ENCODE peak calls at places on chromosome 13, in five cellular contexts. Z is lower lobe of right lung, S is dorsolateral prefrontal cortex, D is cardiac muscle cell, W is uterus. H is an unnamed sample.

GRCh38 chr13:42777476-42777875 is 3.9 kb upstream of the FAM216B start:
- DNase-seq in D (no peak), S (no peak), W (no peak), Z (no peak), H (no peak)

GRCh38 chr13:63048648-63049047 is 1633.0 kb upstream of the PCDH20 start:
- DNase-seq in S (no peak), D (no peak), W (no peak), Z (no peak), H (no peak)

GRCh38 chr13:67296511-67296910 is 66.4 kb upstream of the PCDH9 start:
- DNase-seq in W (no peak), S (no peak), D (no peak), Z (no peak), H (no peak)

GRCh38 chr13:99431927-99432636 is 69.2 kb upstream of the TM9SF2 start:
- DNase-seq in D (peak; percentile 32), Z (no peak), W (no peak), S (no peak), H (no peak)

GRCh38 chr13:41017153-41017552 is 2.0 kb downstream of the ELF1 start:
- DNase-seq in D (no peak), Z (no peak), S (no peak), W (no peak), H (no peak)

GRCh38 chr13:83167203-83167602 is 715.1 kb downstream of the SLITRK1 start:
- DNase-seq in Z (no peak), S (no peak), D (no peak), W (no peak), H (no peak)

GRCh38 chr13:29195459-29195858 is 375.3 kb downstream of the MTUS2 start:
- DNase-seq in W (no peak), Z (no peak), D (peak; percentile 21), S (no peak), H (no peak)

GRCh38 chr13:43473437-43473836 is 313.3 kb downstream of the ENOX1 start:
- DNase-seq in W (no peak), Z (no peak), D (peak; percentile 78), S (no peak), H (peak; percentile 26)

GRCh38 chr13:102401755-102402154 is at the start of gene FGF14:
- DNase-seq in S (no peak), Z (no peak), W (no peak), D (no peak), H (no peak)

GRCh38 chr13:98089246-98089645 is 53.6 kb upstream of the FARP1 start:
- DNase-seq in Z (no peak), D (no peak), W (no peak), S (no peak), H (peak; percentile 68)

GRCh38 chr13:69935043-69935442 is 172.6 kb upstream of the ATXN8OS start:
- DNase-seq in S (no peak), D (no peak), Z (no peak), W (no peak), H (no peak)

GRCh38 chr13:94305463-94305862 is 174.0 kb downstream of the DCT start:
- DNase-seq in Z (no peak), S (no peak), D (no peak), W (no peak), H (peak; percentile 83)

GRCh38 chr13:48449656-48450055 is 36.7 kb upstream of the LPAR6 start:
- DNase-seq in S (no peak), D (no peak), W (no peak), Z (no peak), H (no peak)

GRCh38 chr13:98456423-98456845 is 120.5 kb downstream of the STK24 start:
- DNase-seq in Z (no peak), D (no peak), S (no peak), W (no peak), H (no peak)

GRCh38 chr13:27536361-27537101 is 83.8 kb downstream of the LNX2 start:
- DNase-seq in D (no peak), Z (peak; percentile 48), S (no peak), W (no peak), H (no peak)

GRCh38 chr13:99436013-99436412 is 65.3 kb upstream of the TM9SF2 start:
- DNase-seq in S (no peak), Z (no peak), W (no peak), D (no peak), H (no peak)

GRCh38 chr13:97435794-97436193 is 1.8 kb downstream of the RAP2A start:
- DNase-seq in W (no peak), S (no peak), Z (no peak), D (no peak), H (peak; percentile 19)

GRCh38 chr13:53237696-53238095 is 209.1 kb downstream of the OLFM4 start:
- DNase-seq in W (no peak), Z (no peak), D (no peak), S (no peak), H (no peak)

GRCh38 chr13:24511824-24512207 is 762 bp downstream of the PARP4 start:
- DNase-seq in S (no peak), W (no peak), Z (no peak), D (peak; percentile 9), H (no peak)

GRCh38 chr13:97695684-97696083 is 257.8 kb upstream of the IPO5 start:
- DNase-seq in D (no peak), S (no peak), W (no peak), Z (no peak), H (no peak)

GRCh38 chr13:75481176-75482069 is 546 bp downstream of the TBC1D4 start:
- DNase-seq in W (peak; percentile 25), S (no peak), D (peak; percentile 61), Z (peak; percentile 58), H (no peak)

GRCh38 chr13:86870388-86870966 is 800.7 kb upstream of the SLITRK5 start:
- DNase-seq in S (no peak), D (peak; percentile 22), W (no peak), Z (no peak), H (peak; percentile 24)
- TF ChIP-seq CTCF in S (peak; percentile 77), D (peak; percentile 49), W (no peak), Z (peak; percentile 53), H (peak; percentile 55)

GRCh38 chr13:80012281-80012680 is 328.6 kb downstream of the SPRY2 start:
- DNase-seq in S (no peak), Z (no peak), W (no peak), D (no peak), H (peak; percentile 42)
- H3K4me3 ChIP-seq in S (no peak overlapping the region), Z (no peak overlapping the region), W (no peak overlapping the region), D (no peak overlapping the region), H (no peak overlapping the region)

DNA sequence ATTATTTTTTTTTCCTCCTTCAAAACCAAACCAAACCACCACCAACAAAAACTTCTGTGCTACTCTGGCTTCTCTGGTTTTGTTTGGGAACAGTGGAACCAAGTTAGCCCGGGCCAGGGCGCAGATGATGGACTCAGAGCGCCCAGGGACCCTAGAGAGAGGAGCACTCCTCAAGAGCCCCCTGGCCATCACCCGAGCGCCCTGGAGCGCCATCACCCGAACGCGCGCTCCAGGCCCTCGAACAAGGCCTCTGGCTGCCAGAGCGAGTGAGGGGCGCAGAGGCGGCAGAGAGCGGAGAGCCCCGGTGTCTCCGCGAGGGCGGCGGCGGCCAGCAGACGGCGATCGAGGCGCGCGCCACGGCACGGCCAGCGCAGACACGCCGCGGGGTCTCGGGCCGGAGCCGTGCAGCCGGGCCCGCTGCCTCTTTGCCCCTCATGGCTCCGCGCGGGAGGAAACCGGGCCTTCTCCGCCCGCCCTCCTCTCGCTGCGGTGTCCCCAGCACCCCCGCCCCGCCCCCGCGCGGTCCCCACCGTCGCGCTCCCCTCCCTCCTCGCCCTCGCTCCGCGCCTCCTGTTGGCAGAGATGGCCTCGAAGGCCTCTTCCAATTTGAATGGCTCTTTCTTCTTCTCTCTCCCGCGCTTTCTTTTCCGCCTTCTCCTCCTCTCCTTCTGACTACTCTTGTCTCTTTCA is 4.2 kb upstream of the SOX1 start:
- DNase-seq in W (no peak), S (no peak), Z (no peak), D (peak; percentile 71), H (no peak)
- TF ChIP-seq CTCF in W (no peak), S (peak; percentile 40), Z (no peak), D (peak; percentile 22), H (no peak)

DNA sequence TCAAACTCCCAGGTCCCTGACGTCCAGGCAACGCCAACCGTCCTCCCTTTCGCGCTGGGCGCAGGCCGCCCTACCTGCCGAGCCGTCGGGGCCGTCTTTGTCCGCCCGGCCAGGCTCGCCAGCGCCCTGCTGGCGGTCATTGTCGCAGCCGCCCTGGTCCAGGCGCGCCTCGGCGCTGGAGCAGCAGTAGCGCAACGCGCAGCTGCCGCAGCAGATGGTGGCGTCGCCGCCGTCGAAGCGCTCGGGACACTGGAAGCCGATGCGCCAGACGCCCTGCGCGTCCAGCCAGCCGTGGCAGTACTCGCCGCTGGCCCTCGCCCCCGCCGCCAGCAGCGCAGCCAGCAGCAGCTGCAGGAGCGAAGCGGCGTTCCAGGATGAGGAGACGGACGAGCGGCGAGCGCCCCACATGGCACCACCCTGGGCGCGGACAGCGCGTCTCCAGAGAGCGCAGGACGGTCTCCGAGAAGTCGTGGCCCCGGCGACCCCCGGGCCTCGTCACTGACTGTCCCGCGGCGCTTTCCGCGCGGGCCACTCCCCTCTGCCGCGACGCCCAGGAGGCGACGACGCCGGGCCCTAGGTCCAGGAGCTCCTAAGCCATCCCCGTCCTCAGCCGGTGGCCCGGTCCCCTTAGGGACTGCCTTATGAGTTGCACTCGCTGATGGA is 1.1 kb downstream of the SHISA2 start:
- DNase-seq in Z (peak; percentile 52), W (no peak), D (peak; percentile 70), S (peak; percentile 58), H (no peak)
- H3K4me3 ChIP-seq in Z (peak overlapping the region; percentile 58), W (no peak overlapping the region), D (peak overlapping the region; percentile 51), S (peak overlapping the region; percentile 66), H (no peak overlapping the region)

DNA sequence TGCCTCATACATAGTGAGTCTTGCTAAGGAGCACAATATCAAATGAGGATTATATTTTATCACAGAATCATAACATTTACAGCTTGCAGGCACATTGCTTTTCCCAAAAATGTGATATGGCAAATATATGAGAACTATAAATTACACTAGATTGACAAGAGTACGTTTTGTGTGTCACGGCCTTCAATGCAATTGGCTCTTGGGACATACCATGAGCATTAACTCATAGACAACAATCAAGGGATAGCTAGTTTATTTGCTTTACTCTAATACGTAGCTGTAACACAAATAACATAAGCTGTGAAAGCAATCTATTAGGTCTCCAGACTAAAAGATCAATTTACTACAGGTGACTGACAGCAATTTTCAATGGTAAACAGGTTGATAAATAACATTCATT is 17.8 kb downstream of the LHFPL6 start:
- DNase-seq in Z (no peak), D (no peak), S (no peak), W (no peak), H (no peak)
- TF ChIP-seq CTCF in Z (no peak), D (no peak), S (no peak), W (no peak), H (no peak)

GRCh38 chr13:109158383-109158782 is 529.0 kb downstream of the MYO16 start:
- DNase-seq in W (no peak), D (no peak), S (no peak), Z (no peak), H (no peak)

GRCh38 chr13:109160887-109161669 is 531.7 kb downstream of the MYO16 start:
- DNase-seq in W (no peak), Z (no peak), S (no peak), D (no peak), H (no peak)

GRCh38 chr13:109159650-109160309 is 530.4 kb downstream of the MYO16 start:
- DNase-seq in D (no peak), W (no peak), S (no peak), Z (no peak), H (no peak)

GRCh38 chr13:109162248-109163051 is 533.0 kb downstream of the MYO16 start:
- DNase-seq in W (no peak), Z (no peak), D (no peak), S (no peak), H (no peak)

DNA sequence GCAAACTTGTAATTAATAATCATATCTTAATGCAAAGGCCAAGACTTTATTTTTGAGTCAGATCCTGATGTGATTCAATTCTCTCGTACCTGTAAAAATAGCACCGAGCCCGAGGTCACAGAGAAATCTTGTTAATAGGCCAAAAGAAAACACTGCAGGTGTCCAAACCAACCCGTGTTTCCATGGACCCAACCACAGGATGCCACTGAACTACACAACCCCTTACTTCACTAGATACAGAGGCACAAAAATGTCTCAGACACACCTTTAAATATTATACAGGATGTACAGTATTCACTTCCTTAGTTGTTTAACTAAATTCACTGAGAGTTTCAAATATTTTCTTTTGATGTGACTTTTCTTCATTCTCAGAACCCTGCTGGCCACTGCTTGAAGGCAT is 530.9 kb downstream of the MYO16 start:
- DNase-seq in W (no peak), S (no peak), D (no peak), Z (no peak), H (no peak)
- H3K4me3 ChIP-seq in W (no peak overlapping the region), S (no peak overlapping the region), D (no peak overlapping the region), Z (no peak overlapping the region), H (no peak overlapping the region)

H was measured in fibroblast of pulmonary artery.